ENCODE peak calls at places on chromosomes 4 and X, in six cellular contexts. M is progenitor cell of endocrine pancreas, D is GM12864, U is fibroblast of mammary gland, N is AG09309, C is endothelial cell. X is an unnamed sample.
A peak's percentile ranks its signal among the peaks of the same experiment; 100 is the strongest.

GRCh38 chr4:7656244-7656800 is 221.6 kb upstream of the PSAPL1 start:
- DNase-seq in M (no peak), D (no peak), U (no peak), N (no peak), C (no peak), X (peak; percentile 5)

GRCh38 chr4:7832331-7832730 is 107.3 kb downstream of the AFAP1 start:
- DNase-seq in M (no peak), D (no peak), U (no peak), N (no peak), C (no peak), X (no peak)

GRCh38 chrX:125505207-125505606 is 185.5 kb downstream of the TEX13C start:
- DNase-seq in M (no peak), D (no peak), U (peak; percentile 0), N (no peak), C (no peak), X (no peak)

GRCh38 chr4:111960241-111960667 is 185.0 kb upstream of the FAM241A start:
- DNase-seq in M (no peak), D (no peak), U (peak; percentile 74), N (peak; percentile 1), C (no peak), X (no peak)

GRCh38 chr4:156609421-156609820 is 362.2 kb downstream of the PDGFC start:
- DNase-seq in M (no peak), D (no peak), U (no peak), N (no peak), C (no peak), X (no peak)

GRCh38 chrX:129653985-129654651 is 638 bp downstream of the APLN start:
- DNase-seq in M (no peak), D (no peak), U (no peak), N (no peak), C (no peak), X (no peak)

GRCh38 chr4:168757500-168757899 is 252.6 kb downstream of the CBR4 start:
- DNase-seq in M (no peak), D (no peak), U (no peak), N (no peak), C (no peak), X (no peak)

GRCh38 chr4:17152941-17153340 is 254.5 kb upstream of the LDB2 start:
- DNase-seq in M (no peak), D (no peak), U (no peak), N (no peak), C (no peak), X (no peak)

GRCh38 chrX:100928660-100929613 is at the start of gene XKRX:
- DNase-seq in M (peak; percentile 35), D (no peak), U (peak; percentile 11), N (no peak), C (peak; percentile 17), X (peak; percentile 33)

GRCh38 chrX:68829594-68830485 is 1.0 kb downstream of the EFNB1 start:
- DNase-seq in M (no peak), D (no peak), U (peak; percentile 12), N (no peak), C (peak; percentile 16), X (peak; percentile 36)

GRCh38 chr4:24595662-24596061 is 11.3 kb upstream of the DHX15 start:
- DNase-seq in M (no peak), D (no peak), U (no peak), N (no peak), C (no peak), X (no peak)

GRCh38 chr4:168562021-168562691 is 65.3 kb downstream of the PALLD start:
- DNase-seq in M (no peak), D (no peak), U (peak; percentile 52), N (no peak), C (no peak), X (no peak)

GRCh38 chrX:155870958-155871357 is 10.2 kb upstream of the VAMP7 start:
- DNase-seq in M (no peak), D (no peak), U (no peak), N (no peak), C (no peak), X (no peak)

GRCh38 chr4:184399505-184399893 is 74.9 kb downstream of the IRF2 start:
- DNase-seq in M (no peak), D (no peak), U (no peak), N (no peak), C (no peak), X (no peak)

GRCh38 chr4:170386511-170386910 is 296.8 kb upstream of the AADAT start:
- DNase-seq in M (no peak), D (no peak), U (peak; percentile 42), N (no peak), C (no peak), X (no peak)

GRCh38 chrX:19795289-19795688 is 92.1 kb downstream of the SH3KBP1 start:
- DNase-seq in M (no peak), D (no peak), U (no peak), N (no peak), C (no peak), X (no peak)

GRCh38 chr4:183165371-183165770 is 66.3 kb downstream of the WWC2 start:
- DNase-seq in M (no peak), D (no peak), U (no peak), N (no peak), C (no peak), X (no peak)

GRCh38 chrX:155094468-155095061 is 23.3 kb downstream of the BRCC3 start:
- DNase-seq in M (no peak), D (no peak), U (peak; percentile 45), N (no peak), C (peak; percentile 5), X (no peak)

GRCh38 chrX:118181030-118181429 is 64.4 kb upstream of the KLHL13 start:
- DNase-seq in M (no peak), D (no peak), U (peak; percentile 60), N (no peak), C (no peak), X (no peak)

GRCh38 chrX:2360731-2361130 is 140.0 kb downstream of the DHRSX start:
- DNase-seq in M (no peak), D (no peak), U (no peak), N (no peak), C (peak; percentile 23), X (no peak)

GRCh38 chrX:144627947-144628346 is 619.4 kb upstream of the SPANXN1 start:
- DNase-seq in M (no peak), D (no peak), U (no peak), N (no peak), C (no peak), X (no peak)

GRCh38 chr4:72496119-72496518 is 72.9 kb downstream of the ADAMTS3 start:
- DNase-seq in M (no peak), D (no peak), U (peak; percentile 40), N (peak; percentile 10), C (no peak), X (no peak)

GRCh38 chr4:103402198-103402597 is 204.1 kb upstream of the CENPE start:
- DNase-seq in M (no peak), D (no peak), U (no peak), N (no peak), C (no peak), X (no peak)

GRCh38 chrX:87516716-87517115 is 886 bp upstream of the KLHL4 start:
- DNase-seq in M (no peak), D (no peak), U (peak; percentile 83), N (no peak), C (no peak), X (no peak)

GRCh38 chr4:78237360-78237759 is 180.2 kb downstream of the FRAS1 start:
- DNase-seq in M (no peak), D (no peak), U (no peak), N (no peak), C (no peak), X (no peak)

GRCh38 chr4:13860126-13860525 is 232.6 kb upstream of the BOD1L1 start:
- DNase-seq in M (no peak), D (no peak), U (no peak), N (no peak), C (no peak), X (no peak)

GRCh38 chr4:127501103-127501502 is 131.7 kb upstream of the INTU start:
- DNase-seq in M (no peak), D (no peak), U (peak; percentile 49), N (no peak), C (no peak), X (no peak)

DNA sequence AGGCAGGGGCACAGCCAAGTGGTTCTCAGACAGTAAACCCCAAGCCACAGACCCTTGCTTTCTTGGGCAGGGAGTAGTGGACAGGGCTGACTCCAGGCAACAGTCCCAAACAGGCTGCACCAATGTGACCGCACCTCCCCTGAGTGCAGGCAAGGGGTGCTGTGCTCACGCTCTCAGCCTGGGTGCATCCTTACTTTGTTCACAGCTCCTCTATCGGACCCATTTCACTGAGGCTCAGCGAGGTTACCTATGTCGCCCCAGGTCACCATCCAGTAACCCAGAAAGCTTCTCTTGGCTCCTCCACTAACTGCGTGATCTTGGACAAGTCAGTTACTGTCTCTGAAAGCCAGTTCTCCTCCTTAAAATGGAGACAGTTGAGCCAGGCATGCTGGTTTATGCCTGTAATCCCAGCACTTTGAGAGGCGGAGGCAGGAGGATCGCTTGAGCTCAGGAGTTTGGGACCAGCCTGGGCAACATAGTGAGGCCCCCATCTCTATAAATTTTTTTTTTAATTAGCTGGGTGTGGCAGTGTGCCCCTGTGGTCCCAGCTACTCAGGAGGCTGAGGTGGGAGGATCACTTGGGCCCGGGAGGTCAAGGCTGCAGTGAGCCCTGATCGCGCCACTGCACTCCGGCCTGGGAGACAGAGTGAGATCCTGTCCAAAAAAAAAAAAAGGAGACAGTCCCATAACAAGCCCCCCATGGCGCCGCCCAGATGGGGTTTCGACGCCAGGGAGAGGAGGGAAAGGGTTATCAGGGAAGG is 823 bp upstream of the MAN2B2 start:
- DNase-seq in M (no peak), D (no peak), U (no peak), N (no peak), C (no peak), X (no peak)
- TF ChIP-seq CTCF in M (no peak), D (peak; percentile 12), U (no peak), N (no peak), C (no peak), X (no peak)

GRCh38 chr4:74042681-74043080 is 4.2 kb upstream of the CXCL3 start:
- DNase-seq in M (no peak), D (no peak), U (no peak), N (no peak), C (no peak), X (no peak)
- TF ChIP-seq CTCF in M (peak; percentile 12), D (no peak), U (no peak), N (no peak), C (no peak), X (no peak)

DNA sequence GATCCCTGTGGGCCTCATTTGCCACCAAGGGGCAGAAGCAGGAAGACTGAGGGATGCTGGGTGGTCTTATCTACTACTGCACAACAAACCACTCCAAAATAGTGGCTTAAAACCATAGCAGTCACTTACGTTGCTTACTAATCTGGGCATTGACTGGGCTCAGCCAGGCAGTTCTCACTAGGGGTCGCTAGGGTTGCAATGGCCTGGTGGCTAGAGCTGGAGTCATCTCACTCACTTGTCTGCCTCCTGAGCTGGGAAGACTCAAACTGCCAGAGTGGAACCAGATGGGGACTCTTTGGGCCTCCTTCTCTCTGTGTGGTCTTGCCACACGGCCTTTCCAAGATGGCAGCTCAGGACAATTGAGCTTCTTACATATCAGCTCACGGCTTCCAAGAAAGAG is 216.3 kb upstream of the BCOR start:
- DNase-seq in M (no peak), D (no peak), U (no peak), N (no peak), C (no peak), X (no peak)
- TF ChIP-seq CTCF in M (no peak), D (peak; percentile 19), U (no peak), N (no peak), C (no peak), X (no peak)

DNA sequence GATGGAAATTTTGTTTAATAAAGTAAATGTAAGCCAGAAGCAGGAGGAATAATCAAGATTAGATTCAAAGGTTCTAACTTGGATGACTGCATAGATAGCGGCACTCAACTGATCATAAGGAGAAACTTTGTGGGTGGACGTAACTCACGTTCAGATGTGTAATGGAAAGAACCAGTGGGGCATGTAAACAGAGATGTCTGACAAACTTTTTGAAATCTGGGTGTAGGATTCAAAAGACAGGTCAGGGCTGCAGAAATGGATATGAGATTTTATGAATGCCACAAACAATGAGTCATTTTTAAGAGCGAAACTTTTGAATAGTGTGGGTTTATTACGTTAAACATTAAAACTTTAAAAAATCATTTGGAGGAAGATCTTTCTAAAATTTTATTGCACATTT is 375.6 kb downstream of the GBA3 start:
- DNase-seq in M (no peak), D (no peak), U (no peak), N (no peak), C (no peak), X (no peak)
- TF ChIP-seq CTCF in M (no peak), D (no peak), U (no peak), N (no peak), C (no peak), X (no peak)